ENCODE peak calls at places on chromosomes 5 and 9, in six cellular contexts. O is H9, Y is neuronal stem cell, H is mesendoderm, C is mesenchymal stem cell, V is H1. T is an unnamed sample.

GRCh38 chr9:98551511-98552286 is 157.0 kb downstream of the GABBR2 start:
- DNase-seq in V (no peak), Y (no peak), C (peak; percentile 20), H (peak; percentile 67), O (no peak), T (peak; percentile 97)

GRCh38 chr5:135437796-135438560 is 9.2 kb downstream of the DCANP1 start:
- DNase-seq in C (peak; percentile 28), Y (no peak), V (no peak), H (no peak), O (peak; percentile 21), T (peak; percentile 96)

GRCh38 chr5:66952153-66952552 is 244.4 kb downstream of the CD180 start:
- DNase-seq in O (no peak), Y (no peak), H (no peak), V (no peak), C (no peak), T (no peak)

GRCh38 chr5:143182106-143182505 is 221.4 kb downstream of the NR3C1 start:
- DNase-seq in V (no peak), H (no peak), C (no peak), Y (no peak), O (no peak), T (no peak)

GRCh38 chr5:1335540-1336095 is 9.3 kb downstream of the CLPTM1L start:
- DNase-seq in Y (no peak), V (no peak), O (no peak), C (no peak), H (no peak), T (no peak)

GRCh38 chr9:70639853-70640814 is 225.7 kb upstream of the KLF9 start:
- DNase-seq in V (no peak), O (no peak), Y (peak; percentile 64), H (peak; percentile 72), C (peak; percentile 57), T (peak; percentile 60)

GRCh38 chr5:7815757-7816534 is 35.0 kb downstream of the CFAP90 start:
- DNase-seq in O (peak; percentile 95), H (peak; percentile 98), V (peak; percentile 77), C (peak; percentile 64), Y (peak; percentile 82), T (peak; percentile 39)

GRCh38 chr5:10111575-10111974 is 138.1 kb downstream of the ATPSCKMT start:
- DNase-seq in V (no peak), O (peak; percentile 77), Y (peak; percentile 33), C (peak; percentile 54), H (peak; percentile 87), T (peak; percentile 54)

DNA sequence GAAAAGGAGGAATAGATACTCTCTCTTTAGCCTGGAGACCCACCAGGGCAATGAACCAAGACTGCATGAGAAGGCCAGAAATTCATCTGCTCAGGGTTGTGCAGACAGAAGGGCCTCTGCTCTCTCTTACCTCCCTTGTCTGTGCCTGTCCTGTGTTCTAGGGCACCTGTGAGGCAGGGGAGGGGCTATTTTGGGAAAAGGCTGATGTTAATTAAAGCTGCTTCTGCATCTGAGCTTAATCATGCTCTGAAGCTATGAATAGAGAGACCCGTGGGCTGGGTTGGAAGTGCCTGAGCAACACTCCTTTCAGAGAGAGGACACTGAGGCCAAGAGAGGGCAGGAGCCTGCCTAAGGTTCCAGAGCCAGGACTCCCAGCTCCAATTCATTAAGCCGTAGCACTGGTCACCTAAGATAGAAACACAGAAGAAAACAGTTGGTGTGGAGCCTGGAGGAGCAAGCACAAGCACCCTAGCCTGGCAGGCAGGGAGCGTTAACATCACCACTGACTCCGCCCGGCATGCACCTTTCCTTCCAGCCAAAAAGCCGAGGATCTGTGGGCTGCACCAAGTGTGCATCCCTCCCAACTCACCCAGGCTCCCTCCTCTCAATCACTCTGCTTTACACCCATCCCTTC is 31.4 kb upstream of the STING1 start:
- DNase-seq in V (no peak), O (no peak), C (no peak), H (no peak), Y (no peak), T (no peak)
- H2BK15ac ChIP-seq in V (peak overlapping the region; percentile 46), O (no peak overlapping the region), C (no peak overlapping the region), H (no peak overlapping the region), Y (no peak overlapping the region), T (no peak overlapping the region)

DNA sequence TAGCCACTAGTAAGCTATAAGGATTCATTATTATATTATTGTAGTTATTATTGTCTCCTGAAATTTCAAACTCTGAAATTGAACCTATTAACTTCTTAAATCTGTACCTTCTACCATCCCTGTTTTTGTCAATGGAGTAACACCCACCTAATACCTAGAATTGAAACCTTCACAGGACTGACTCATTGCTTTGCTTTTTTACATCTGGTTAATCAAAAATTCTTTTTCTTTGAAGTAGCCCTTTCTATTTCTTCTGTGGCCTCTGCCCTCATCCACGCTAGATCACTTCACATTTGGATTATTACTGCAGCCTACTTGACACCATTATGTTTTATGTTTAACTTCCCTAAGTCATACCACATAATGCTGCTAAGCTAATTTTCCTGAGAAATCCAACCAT is 35.6 kb downstream of the RBM27 start:
- DNase-seq in Y (no peak), O (no peak), H (no peak), V (no peak), C (no peak), T (no peak)
- H2BK15ac ChIP-seq in Y (no peak overlapping the region), O (no peak overlapping the region), H (no peak overlapping the region), V (no peak overlapping the region), C (no peak overlapping the region), T (no peak overlapping the region)

DNA sequence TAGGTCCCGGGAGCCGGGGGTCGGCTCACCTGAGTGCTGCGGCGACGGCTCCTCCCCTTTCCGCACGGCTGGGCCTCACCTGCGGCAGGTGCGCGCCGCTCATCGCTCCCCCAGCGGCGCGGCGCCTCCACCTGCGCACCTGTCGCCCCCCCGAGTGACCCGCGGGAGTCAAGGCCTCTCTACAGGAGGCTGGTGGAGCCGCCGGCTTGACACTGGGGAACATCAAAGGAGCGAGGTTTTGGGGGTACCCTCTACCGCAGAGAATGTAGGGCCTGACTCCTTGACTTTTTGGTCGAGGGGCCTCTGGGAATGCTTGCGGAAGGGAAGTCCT is 483 bp upstream of the IER5L start:
- DNase-seq in H (no peak), Y (no peak), O (no peak), C (no peak), V (no peak), T (no peak)
- H2BK15ac ChIP-seq in H (no peak overlapping the region), Y (peak overlapping the region; percentile 97), O (no peak overlapping the region), C (peak overlapping the region; percentile 37), V (no peak overlapping the region), T (no peak overlapping the region)

GRCh38 chr5:12099296-12099695 is 195.1 kb upstream of the CTNND2 start:
- DNase-seq in C (no peak), Y (no peak), O (no peak), V (no peak), H (no peak), T (no peak)

GRCh38 chr5:12095808-12096281 is 191.6 kb upstream of the CTNND2 start:
- DNase-seq in V (no peak), H (no peak), C (no peak), O (no peak), Y (no peak), T (no peak)

DNA sequence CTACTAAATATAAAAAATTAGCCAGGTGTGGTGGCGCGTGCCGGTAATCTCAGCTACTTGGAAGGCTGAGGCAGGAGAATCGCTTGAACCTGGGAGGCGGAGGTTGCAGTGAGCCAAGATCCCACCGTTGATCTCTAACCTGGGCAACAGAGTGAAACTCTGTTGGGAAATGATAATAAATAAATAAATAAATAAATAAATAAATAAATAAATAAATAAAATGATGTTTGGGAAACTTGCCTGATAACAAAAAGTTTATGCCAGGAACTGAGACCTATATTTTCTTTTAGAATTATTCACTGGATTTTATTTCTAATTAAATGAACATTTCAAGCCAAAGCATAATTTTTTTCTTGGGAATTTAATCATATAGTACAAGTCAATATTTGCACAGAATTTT is 189.3 kb upstream of the CTNND2 start:
- DNase-seq in H (no peak), V (no peak), O (no peak), Y (no peak), C (no peak), T (no peak)
- H2BK15ac ChIP-seq in H (no peak overlapping the region), V (no peak overlapping the region), O (no peak overlapping the region), Y (no peak overlapping the region), C (no peak overlapping the region), T (no peak overlapping the region)

GRCh38 chr5:59356813-59357381 is 536.6 kb downstream of the PDE4D start:
- DNase-seq in Y (no peak), V (peak; percentile 44), O (peak; percentile 77), H (peak; percentile 94), C (peak; percentile 51), T (no peak)
- H2BK15ac ChIP-seq in Y (no peak overlapping the region), V (no peak overlapping the region), O (peak overlapping the region; percentile 76), H (no peak overlapping the region), C (no peak overlapping the region), T (no peak overlapping the region)

DNA sequence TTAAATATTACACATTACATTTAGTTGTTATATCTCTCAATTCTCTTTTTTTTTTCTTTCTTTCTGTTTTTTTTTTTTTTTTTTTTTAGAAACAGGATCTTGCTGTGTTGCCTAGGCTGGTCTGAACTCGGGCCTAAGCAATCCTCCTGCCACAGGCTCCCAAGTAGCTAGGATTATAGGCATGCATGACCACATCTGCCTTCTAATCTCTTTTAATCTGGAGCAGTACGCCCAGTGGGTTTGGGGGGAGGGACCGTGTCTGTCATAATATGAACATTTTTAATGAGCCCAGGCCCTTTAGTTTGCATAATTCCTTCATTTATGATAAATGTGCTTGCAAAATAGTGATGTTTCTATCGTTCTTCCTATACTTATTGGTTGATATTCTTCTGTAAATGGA is 10.3 kb downstream of the RHOBTB3 start:
- DNase-seq in H (no peak), V (no peak), O (no peak), C (no peak), Y (no peak), T (no peak)
- H2BK15ac ChIP-seq in H (no peak overlapping the region), V (no peak overlapping the region), O (no peak overlapping the region), C (no peak overlapping the region), Y (no peak overlapping the region), T (no peak overlapping the region)

GRCh38 chr9:15271403-15271802 is 35.6 kb downstream of the TTC39B start:
- DNase-seq in Y (no peak), V (no peak), C (no peak), O (no peak), H (no peak), T (no peak)

GRCh38 chr9:15277400-15278137 is 29.4 kb downstream of the TTC39B start:
- DNase-seq in O (no peak), H (peak; percentile 61), V (no peak), C (peak; percentile 38), Y (no peak), T (peak; percentile 25)

GRCh38 chr9:15272377-15272928 is 34.6 kb downstream of the TTC39B start:
- DNase-seq in V (no peak), Y (no peak), H (no peak), O (no peak), C (no peak), T (no peak)

GRCh38 chr9:15276328-15276969 is 30.6 kb downstream of the TTC39B start:
- DNase-seq in H (no peak), O (no peak), Y (no peak), C (no peak), V (no peak), T (no peak)

GRCh38 chr9:15274425-15274824 is 32.6 kb downstream of the TTC39B start:
- DNase-seq in H (no peak), Y (no peak), O (no peak), C (no peak), V (no peak), T (no peak)
- H2BK15ac ChIP-seq in H (no peak overlapping the region), Y (no peak overlapping the region), O (no peak overlapping the region), C (no peak overlapping the region), V (no peak overlapping the region), T (no peak overlapping the region)

T was measured in IMR-90.